ENCODE peak calls at places on chromosomes 11 and 22, in six cellular contexts. D is activated effector memory CD4-positive, alpha-beta T cell treated with Interleukin-2 at 50 U/mL for 16 hours; L is stimulated activated CD8-positive, alpha-beta memory T cell treated with anti-CD3 and anti-CD28 coated beads, Interleukin-15, amount 100 ng/mL, for 1 hour; Y is NCI-H2081; F is sciatic nerve; H is mucosa of descending colon. T is an unnamed sample.

GRCh38 chr11:102139081-102139498 is 28.8 kb downstream of the YAP1 start:
- DNase-seq in D (no peak), H (no peak), Y (no peak), F (no peak), L (no peak), T (no peak)

GRCh38 chr22:30940655-30941362 is 27.8 kb downstream of the MORC2 start:
- DNase-seq in F (no peak), L (no peak), H (no peak), D (peak; percentile 52), Y (no peak), T (no peak)

GRCh38 chr22:45784357-45785277 is 113.0 kb downstream of the ATXN10 start:
- DNase-seq in F (no peak), Y (no peak), D (no peak), H (no peak), L (no peak), T (no peak)

GRCh38 chr11:70241709-70242108 is 28.8 kb upstream of the PPFIA1 start:
- DNase-seq in L (no peak), H (no peak), Y (no peak), F (no peak), D (no peak), T (no peak)

GRCh38 chr11:118625036-118625690 is 17.7 kb downstream of the PHLDB1 start:
- DNase-seq in F (no peak), H (no peak), D (no peak), Y (peak; percentile 33), L (no peak), T (no peak)

GRCh38 chr11:104222464-104222863 is 58.5 kb upstream of the PDGFD start:
- DNase-seq in H (no peak), L (no peak), F (no peak), Y (no peak), D (no peak), T (no peak)

GRCh38 chr11:69244286-69244685 is 49.7 kb upstream of the MYEOV start:
- DNase-seq in H (no peak), F (no peak), Y (no peak), D (no peak), L (no peak), T (no peak)

GRCh38 chr11:1174441-1175370 is 17.0 kb downstream of the MUC5AC start:
- DNase-seq in D (no peak), Y (no peak), L (no peak), H (no peak), F (no peak), T (no peak)

GRCh38 chr22:37306494-37306829 is 24.2 kb downstream of the CYTH4 start:
- DNase-seq in L (no peak), H (no peak), Y (no peak), D (no peak), F (no peak), T (no peak)

GRCh38 chr11:48041877-48042698 is 61.7 kb downstream of the PTPRJ start:
- DNase-seq in Y (no peak), H (no peak), D (no peak), F (no peak), L (no peak), T (no peak)

GRCh38 chr11:1171985-1172728 is 14.4 kb downstream of the MUC5AC start:
- DNase-seq in F (no peak), L (no peak), D (no peak), H (no peak), Y (no peak), T (no peak)

GRCh38 chr11:9906043-9906791 is 242.3 kb downstream of the SWAP70 start:
- DNase-seq in H (no peak), L (no peak), Y (no peak), D (no peak), F (no peak), T (no peak)

GRCh38 chr11:115132829-115133228 is 371.4 kb downstream of the CADM1 start:
- DNase-seq in F (no peak), D (no peak), Y (no peak), H (peak; percentile 57), L (no peak), T (no peak)

GRCh38 chr11:71207996-71208774 is 44.2 kb downstream of the SHANK2 start:
- DNase-seq in L (no peak), F (peak; percentile 17), D (no peak), Y (no peak), H (no peak), T (no peak)

GRCh38 chr11:109940816-109941215 is 152.4 kb upstream of the ZC3H12C start:
- DNase-seq in L (no peak), Y (no peak), F (no peak), D (no peak), H (no peak), T (no peak)

GRCh38 chr22:31210830-31211503 is 1.1 kb upstream of the LIMK2 start:
- DNase-seq in H (no peak), F (no peak), Y (no peak), L (no peak), D (no peak), T (no peak)

GRCh38 chr11:21866781-21867180 is 326.1 kb upstream of the ANO5 start:
- DNase-seq in Y (peak; percentile 2), F (no peak), H (no peak), L (no peak), D (no peak), T (no peak)

GRCh38 chr22:35315141-35315854 is 15.6 kb downstream of the TOM1 start:
- DNase-seq in D (no peak), F (no peak), L (no peak), H (no peak), Y (no peak), T (no peak)

T was measured in neuronal stem cell.